ENCODE peak calls at places on chromosomes 11 and 22, in six cellular contexts. X is AG09309, S is lower lobe of right lung, H is left ventricle myocardium inferior, K is AG04450, P is fibroblast of mammary gland. L is an unnamed sample.

GRCh38 chr22:37169947-37170688 is 17.9 kb downstream of the C1QTNF6 start:
- DNase-seq in H (no peak), X (no peak), K (no peak), P (no peak), S (peak; percentile 20), L (peak; percentile 1)

GRCh38 chr11:86743223-86744118 is 56.9 kb upstream of the PRSS23 start:
- DNase-seq in H (no peak), P (peak; percentile 100), X (peak; percentile 91), S (no peak), K (peak; percentile 91), L (no peak)

GRCh38 chr22:48739348-48740085 is 1088.2 kb downstream of the BRD1 start:
- DNase-seq in H (no peak), X (no peak), S (no peak), K (no peak), P (no peak), L (no peak)

GRCh38 chr11:86816251-86816726 is 15.9 kb downstream of the PRSS23 start:
- DNase-seq in H (no peak), K (no peak), S (no peak), X (no peak), P (peak; percentile 36), L (no peak)

GRCh38 chr11:2091112-2091746 is 48.0 kb downstream of the IGF2 start:
- DNase-seq in H (no peak), X (no peak), K (no peak), S (peak; percentile 12), P (no peak), L (no peak)

GRCh38 chr11:122108192-122108799 is 7.7 kb downstream of the BLID start:
- DNase-seq in K (no peak), X (no peak), H (no peak), S (no peak), P (peak; percentile 83), L (peak; percentile 29)

GRCh38 chr11:111101836-111102235 is 143.7 kb upstream of the POU2AF2 start:
- DNase-seq in H (no peak), P (no peak), K (no peak), S (no peak), X (no peak), L (no peak)

GRCh38 chr11:125431481-125431880 is 64.6 kb downstream of the FEZ1 start:
- DNase-seq in K (no peak), P (no peak), S (no peak), H (no peak), X (no peak), L (no peak)

GRCh38 chr11:34380696-34381095 is 22.9 kb upstream of the ABTB2 start:
- DNase-seq in X (no peak), H (no peak), P (peak; percentile 92), K (no peak), S (no peak), L (no peak)

GRCh38 chr11:12070446-12071267 is 39.7 kb upstream of the MICAL2 start:
- DNase-seq in X (no peak), P (peak; percentile 59), H (no peak), K (no peak), S (no peak), L (no peak)

GRCh38 chr11:3721002-3721401 is 49.8 kb upstream of the CHRNA10 start:
- DNase-seq in P (no peak), X (no peak), S (no peak), H (no peak), K (no peak), L (no peak)

GRCh38 chr11:26287067-26287518 is 44.8 kb upstream of the ANO3 start:
- DNase-seq in S (no peak), P (peak; percentile 63), K (no peak), X (no peak), H (no peak), L (no peak)

GRCh38 chr11:68691402-68691784 is 7.0 kb downstream of the GAL start:
- DNase-seq in K (no peak), S (no peak), H (no peak), X (no peak), P (no peak), L (no peak)

GRCh38 chr11:13928566-13929251 is 33.8 kb upstream of the SPON1 start:
- DNase-seq in P (peak; percentile 85), X (peak; percentile 20), H (no peak), K (no peak), S (no peak), L (no peak)

GRCh38 chr11:117842131-117842941 is 17.8 kb upstream of the FXYD2 start:
- DNase-seq in K (no peak), P (no peak), S (peak; percentile 52), X (no peak), H (no peak), L (no peak)

GRCh38 chr11:110069158-110069737 is 23.9 kb upstream of the ZC3H12C start:
- DNase-seq in K (no peak), S (peak; percentile 62), X (no peak), P (peak; percentile 80), H (peak; percentile 72), L (no peak)

GRCh38 chr22:23200896-23201295 is 20.6 kb downstream of the BCR start:
- DNase-seq in K (no peak), X (no peak), P (no peak), S (no peak), H (no peak), L (no peak)

GRCh38 chr11:84993386-84993785 is 633.8 kb downstream of the DLG2 start:
- DNase-seq in K (no peak), H (no peak), S (no peak), X (no peak), P (peak; percentile 31), L (peak; percentile 14)

GRCh38 chr11:110032257-110032656 is 60.9 kb upstream of the ZC3H12C start:
- DNase-seq in H (no peak), S (no peak), K (no peak), P (no peak), X (no peak), L (no peak)

GRCh38 chr11:1449516-1450270 is 36.9 kb downstream of the MOB2 start:
- DNase-seq in H (no peak), K (no peak), P (no peak), S (no peak), X (no peak), L (no peak)

GRCh38 chr22:50569041-50569459 is 6.3 kb upstream of the SYCE3 start:
- DNase-seq in S (peak; percentile 32), K (no peak), X (no peak), H (no peak), P (no peak), L (no peak)

GRCh38 chr22:40560551-40560950 is 76.0 kb downstream of the MRTFA start:
- DNase-seq in K (peak; percentile 3), P (peak; percentile 66), S (no peak), X (no peak), H (no peak), L (peak; percentile 23)

GRCh38 chr11:113179181-113179701 is 135.1 kb upstream of the TTC12 start:
- DNase-seq in H (no peak), K (no peak), X (no peak), P (no peak), S (no peak), L (no peak)

GRCh38 chr22:25534724-25535123 is 29.8 kb upstream of the GRK3 start:
- DNase-seq in X (no peak), P (no peak), K (no peak), S (no peak), H (no peak), L (no peak)

GRCh38 chr22:42562282-42562681 is 8.5 kb downstream of the SERHL2 start:
- DNase-seq in H (no peak), S (no peak), K (no peak), X (no peak), P (no peak), L (no peak)

GRCh38 chr11:82845336-82846036 is 54.7 kb downstream of the PRCP start:
- DNase-seq in H (no peak), S (no peak), K (no peak), X (no peak), P (no peak), L (no peak)

GRCh38 chr22:47452184-47452583 is 689.7 kb downstream of the TBC1D22A start:
- DNase-seq in K (no peak), H (no peak), S (no peak), P (no peak), X (no peak), L (no peak)
- TF ChIP-seq CTCF in K (no peak), H (peak; percentile 38), S (peak; percentile 46), P (no peak), X (peak; percentile 17), L (no peak)

GRCh38 chr11:70944141-70944540 is 308.2 kb downstream of the SHANK2 start:
- DNase-seq in S (no peak), X (no peak), H (no peak), K (no peak), P (no peak), L (no peak)

GRCh38 chr11:70948416-70948815 is 304.0 kb downstream of the SHANK2 start:
- DNase-seq in H (no peak), X (no peak), K (no peak), P (no peak), S (no peak), L (no peak)

GRCh38 chr11:70944636-70945035 is 307.7 kb downstream of the SHANK2 start:
- DNase-seq in P (no peak), H (no peak), S (no peak), X (no peak), K (no peak), L (no peak)

DNA sequence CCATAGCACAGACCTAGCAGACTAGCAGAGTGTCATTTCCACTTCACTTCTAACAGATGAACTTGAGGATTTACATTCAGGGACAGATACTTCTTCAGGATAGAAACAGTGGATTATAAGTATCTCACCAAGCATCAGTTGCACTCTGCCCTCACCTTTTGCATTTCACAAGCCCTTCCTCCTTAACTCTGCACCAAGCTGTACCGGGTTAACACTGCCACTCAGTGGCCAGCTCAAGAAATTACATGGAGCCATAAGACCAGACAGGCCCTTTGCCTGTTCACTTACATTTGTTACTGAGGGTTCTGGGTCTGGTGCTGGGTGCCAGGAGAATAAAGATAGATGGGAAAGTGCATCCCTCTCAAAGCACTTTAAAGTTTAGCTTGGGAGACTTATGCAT is 309.8 kb downstream of the SHANK2 start:
- DNase-seq in P (peak; percentile 12), X (no peak), K (no peak), S (no peak), H (no peak), L (peak; percentile 36)
- TF ChIP-seq CTCF in P (peak; percentile 26), X (peak; percentile 16), K (no peak), S (no peak), H (peak; percentile 14), L (peak; percentile 68)

DNA sequence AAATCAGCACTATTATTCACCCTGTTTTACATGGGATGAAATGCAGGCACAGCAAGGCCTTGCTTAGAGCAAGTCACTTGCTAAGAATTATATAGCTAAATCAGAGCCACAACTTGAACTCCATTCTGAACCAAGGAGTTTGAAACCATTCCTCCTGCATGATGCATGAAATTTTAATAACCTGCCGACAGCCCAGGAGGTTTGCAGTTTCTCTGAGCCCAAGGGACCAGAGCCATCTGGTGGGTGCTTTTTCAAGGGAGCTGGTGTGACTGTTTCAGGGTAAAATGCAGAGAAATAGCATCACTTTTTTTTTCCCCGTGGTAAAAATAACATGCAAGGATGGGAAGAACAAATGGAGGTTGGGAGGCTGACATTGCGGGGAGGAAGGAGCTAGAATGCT is 22.9 kb downstream of the NAV2 start:
- DNase-seq in P (peak; percentile 30), S (no peak), K (peak; percentile 15), H (no peak), X (no peak), L (no peak)
- TF ChIP-seq CTCF in P (no peak), S (no peak), K (peak; percentile 47), H (peak; percentile 38), X (peak; percentile 70), L (no peak)

DNA sequence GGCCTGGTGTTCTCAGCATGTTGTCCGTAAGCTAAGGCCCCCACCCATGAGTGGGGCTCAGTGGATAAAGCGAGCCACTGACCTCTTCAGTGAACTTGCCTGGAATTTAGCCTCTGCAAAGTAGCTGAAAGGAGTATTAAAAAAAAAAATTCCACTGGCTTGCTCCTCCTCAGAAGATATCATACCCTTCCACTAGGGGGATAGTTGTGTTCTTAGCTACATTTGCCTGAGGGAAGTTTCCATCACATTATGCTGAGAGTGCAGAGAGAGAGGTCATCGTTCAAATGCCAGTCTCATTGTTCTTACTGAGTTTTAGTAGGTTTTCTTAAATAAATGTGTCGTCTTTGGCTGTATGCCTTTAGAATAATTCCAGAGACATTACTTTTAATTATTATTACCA is 879.7 kb downstream of the JRKL start:
- DNase-seq in X (no peak), P (no peak), H (no peak), S (no peak), K (no peak), L (no peak)
- TF ChIP-seq CTCF in X (no peak), P (no peak), H (no peak), S (no peak), K (no peak), L (peak; percentile 53)

L was measured in glutamatergic neuron.